ENCODE peak calls at places on chromosomes 13 and 19, in eight cellular contexts. Y is heart left ventricle, G is adrenal gland, O is stomach, X is ovary, B is uterus, A is Peyer's patch, L is H1. Z is an unnamed sample.

GRCh38 chr19:45657520-45658163 is 10.4 kb upstream of the GIPR start:
- DNase-seq in L (no peak), A (no peak), O (no peak), Y (no peak), X (no peak), B (no peak), G (no peak), Z (no peak)

GRCh38 chr13:43232866-43233265 is 209.5 kb downstream of the DNAJC15 start:
- DNase-seq in A (no peak), G (no peak), X (no peak), Y (no peak), O (no peak), L (no peak), B (no peak), Z (no peak)

GRCh38 chr13:78022164-78022877 is 103.7 kb upstream of the EDNRB start:
- DNase-seq in B (no peak), G (no peak), A (no peak), O (peak), X (no peak), L (no peak), Y (peak), Z (no peak)

GRCh38 chr13:27599845-27600553 is 20.3 kb downstream of the LNX2 start:
- DNase-seq in Y (peak), B (no peak), O (peak), X (no peak), G (no peak), A (no peak), L (no peak), Z (no peak)

GRCh38 chr19:1154731-1155351 is 19.2 kb downstream of the SBNO2 start:
- DNase-seq in L (no peak), G (peak), O (peak), X (peak), Y (peak), B (peak), A (peak), Z (no peak)

GRCh38 chr19:18119243-18120105 is 21.9 kb downstream of the MAST3 start:
- DNase-seq in O (no peak), A (no peak), X (no peak), Y (no peak), G (no peak), L (no peak), B (no peak), Z (no peak)

GRCh38 chr19:45645068-45645630 is 6.0 kb upstream of the EML2 start:
- DNase-seq in X (no peak), Y (no peak), A (no peak), G (no peak), L (no peak), O (no peak), B (no peak), Z (no peak)

GRCh38 chr19:39196320-39196719 is 444 bp upstream of the NCCRP1 start:
- DNase-seq in A (no peak), B (no peak), G (no peak), X (no peak), L (no peak), O (no peak), Y (no peak), Z (no peak)

GRCh38 chr13:50713849-50714248 is 129.6 kb downstream of the DLEU7 start:
- DNase-seq in G (no peak), Y (no peak), X (no peak), B (no peak), O (no peak), L (no peak), A (no peak), Z (no peak)

GRCh38 chr13:105365831-105366230 is 1169.6 kb downstream of the EFNB2 start:
- DNase-seq in G (no peak), B (no peak), L (no peak), X (no peak), O (no peak), A (no peak), Y (no peak), Z (no peak)

GRCh38 chr19:1453525-1454371 is 3.8 kb downstream of the APC2 start:
- DNase-seq in L (no peak), O (no peak), B (no peak), G (no peak), X (no peak), Y (no peak), A (no peak), Z (no peak)

GRCh38 chr13:51523082-51523518 is 61.2 kb upstream of the WDFY2 start:
- DNase-seq in A (no peak), O (no peak), X (no peak), B (peak), G (peak), L (no peak), Y (no peak), Z (no peak)

DNA sequence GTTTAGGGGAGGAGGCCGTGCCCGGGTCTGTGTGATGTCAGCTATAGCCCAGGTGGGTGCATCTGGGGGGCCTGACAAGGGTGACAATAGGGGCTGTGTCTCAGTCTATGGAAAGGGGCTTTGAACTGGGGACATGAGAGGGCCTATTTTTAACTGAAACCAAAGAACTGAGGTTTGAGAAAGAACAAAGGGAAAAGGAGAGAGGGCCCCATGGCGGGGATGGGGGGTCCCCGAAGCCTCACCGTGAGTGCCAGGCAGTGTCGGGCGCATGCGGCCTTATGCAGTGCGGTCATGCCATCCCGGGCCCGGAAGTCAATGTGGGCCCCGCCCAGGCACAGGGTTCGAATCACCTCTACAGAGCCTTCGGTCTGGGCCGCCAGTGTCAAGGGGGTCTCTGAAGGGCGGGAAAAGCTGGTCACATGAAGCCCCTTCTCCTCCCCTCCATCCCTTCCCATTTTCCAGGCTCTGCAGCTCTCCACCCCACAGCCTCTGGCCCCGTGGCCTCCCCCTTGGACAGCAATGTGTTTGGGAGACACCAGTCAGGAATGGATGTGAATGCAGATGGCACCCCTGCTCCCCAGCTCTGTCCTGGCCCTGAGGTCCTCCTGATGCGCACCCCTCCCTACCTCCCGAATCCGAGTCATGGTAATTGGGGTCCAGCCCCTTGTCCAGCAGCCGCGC is 5.9 kb downstream of the SHANK1 start:
- DNase-seq in G (no peak), O (no peak), X (no peak), L (no peak), Y (no peak), A (no peak), B (no peak), Z (no peak)
- TF ChIP-seq POLR2A in G (no peak), O (no peak), X (no peak), L (no peak), Y (no peak), A (no peak), B (no peak), Z (no peak)

GRCh38 chr13:96963786-96964475 is 30.3 kb downstream of the OXGR1 start:
- DNase-seq in X (no peak), L (no peak), B (no peak), Y (no peak), G (no peak), O (no peak), A (no peak), Z (no peak)
- H3K27ac ChIP-seq in X (no peak), L (no peak), B (no peak), Y (no peak), G (no peak), O (no peak), A (no peak), Z (no peak)

GRCh38 chr13:30303269-30303668 is 4.1 kb downstream of the KATNAL1 start:
- DNase-seq in B (no peak), Y (no peak), G (no peak), L (no peak), A (no peak), X (no peak), O (no peak), Z (no peak)
- H3K4me3 ChIP-seq in B (no peak), Y (no peak), G (no peak), L (no peak), A (no peak), X (no peak), O (no peak), Z (no peak)

DNA sequence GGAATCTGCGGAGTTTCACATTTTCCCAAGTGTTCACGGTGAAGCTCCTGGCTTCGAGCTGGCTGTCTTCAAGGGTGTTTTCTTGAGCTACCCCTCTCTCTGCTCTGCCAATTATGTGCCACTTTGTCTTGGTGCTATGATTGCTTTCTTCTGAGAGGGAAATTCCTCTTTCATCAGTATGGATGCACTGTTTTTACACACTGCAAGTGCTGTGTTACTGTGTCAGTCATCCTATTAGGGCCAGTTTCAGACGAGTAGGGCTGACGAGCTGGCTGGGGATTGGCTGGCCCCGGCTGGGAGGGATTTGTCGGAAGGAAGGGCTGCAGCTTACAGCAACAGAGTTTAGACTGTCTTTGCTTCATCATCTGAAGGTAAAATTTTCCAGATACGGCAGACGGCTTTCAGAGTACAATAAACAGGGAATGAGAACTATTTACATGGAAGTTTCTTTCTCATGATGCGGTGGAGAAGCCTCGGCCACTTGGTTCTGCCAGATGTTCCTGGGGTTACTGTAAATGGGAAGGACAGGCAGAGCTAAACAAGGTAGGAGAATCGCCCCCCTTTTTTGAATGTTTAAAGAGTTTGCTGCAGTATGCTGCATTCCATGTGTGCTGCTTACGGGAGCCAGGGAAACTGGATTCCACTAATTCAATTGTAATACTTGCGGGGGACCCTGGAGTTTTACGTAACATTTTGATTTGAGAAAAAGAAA is at the start of gene MBNL2:
- DNase-seq in L (peak), O (peak), X (peak), G (peak), Y (peak), B (peak), A (peak), Z (peak)
- TF ChIP-seq POLR2A in L (no peak), O (no peak), X (peak), G (peak), Y (peak), B (peak), A (peak), Z (peak)

GRCh38 chr13:46628622-46629365 is 75.8 kb downstream of the LRCH1 start:
- DNase-seq in G (no peak), B (no peak), Y (no peak), O (no peak), X (no peak), A (no peak), L (no peak), Z (no peak)
- H3K27ac ChIP-seq in G (no peak), B (no peak), Y (no peak), O (no peak), X (no peak), A (no peak), L (no peak), Z (no peak)

GRCh38 chr13:40981361-40981760 is 37.8 kb downstream of the ELF1 start:
- DNase-seq in A (no peak), B (no peak), O (no peak), X (no peak), L (no peak), Y (no peak), G (no peak), Z (no peak)
- H3K4me3 ChIP-seq in A (peak), B (no peak), O (peak), X (no peak), L (no peak), Y (peak), G (peak), Z (peak)